ENCODE peak calls at places on chromosomes 5 and 9, in nine cellular contexts. One of them, this sample, is unnamed.
A peak's percentile ranks its signal among the peaks of the same experiment; 100 is the strongest.

GRCh38 chr9:127785933-127786772 is at the start of gene CDK9:
- DNase-seq in fibroblast of lung: peak; percentile 85
- DNase-seq in mammary epithelial cell: peak; percentile 84
- DNase-seq in skeletal muscle cell: peak; percentile 57
- DNase-seq in cardiac fibroblast: peak; percentile 94
- DNase-seq in heart left ventricle: peak; percentile 97
- DNase-seq in adrenal gland: peak; percentile 93
- DNase-seq in HFF-Myc: no peak
- DNase-seq in left ventricle myocardium inferior: peak; percentile 91
- DNase-seq in this sample: no peak

GRCh38 chr9:99445377-99445891 is 223.4 kb downstream of the SEC61B start:
- DNase-seq in fibroblast of lung: peak; percentile 93
- DNase-seq in mammary epithelial cell: peak; percentile 85
- DNase-seq in skeletal muscle cell: peak; percentile 95
- DNase-seq in cardiac fibroblast: peak; percentile 85
- DNase-seq in heart left ventricle: peak; percentile 69
- DNase-seq in adrenal gland: peak; percentile 6
- DNase-seq in HFF-Myc: peak; percentile 54
- DNase-seq in left ventricle myocardium inferior: peak; percentile 78
- DNase-seq in this sample: no peak

GRCh38 chr9:21551401-21551800 is 69.3 kb upstream of the IFNE start:
- DNase-seq in fibroblast of lung: peak; percentile 49
- DNase-seq in mammary epithelial cell: no peak
- DNase-seq in skeletal muscle cell: no peak
- DNase-seq in cardiac fibroblast: no peak
- DNase-seq in heart left ventricle: no peak
- DNase-seq in adrenal gland: no peak
- DNase-seq in HFF-Myc: no peak
- DNase-seq in left ventricle myocardium inferior: no peak
- DNase-seq in this sample: no peak

GRCh38 chr5:80665057-80665456 is 10.3 kb upstream of the DHFR start:
- DNase-seq in fibroblast of lung: peak; percentile 49
- DNase-seq in mammary epithelial cell: no peak
- DNase-seq in skeletal muscle cell: no peak
- DNase-seq in cardiac fibroblast: no peak
- DNase-seq in heart left ventricle: no peak
- DNase-seq in adrenal gland: no peak
- DNase-seq in HFF-Myc: no peak
- DNase-seq in left ventricle myocardium inferior: no peak
- DNase-seq in this sample: no peak

GRCh38 chr5:31963358-31963757 is 210.8 kb downstream of the GOLPH3 start:
- DNase-seq in fibroblast of lung: peak; percentile 36
- DNase-seq in mammary epithelial cell: no peak
- DNase-seq in skeletal muscle cell: no peak
- DNase-seq in cardiac fibroblast: no peak
- DNase-seq in heart left ventricle: no peak
- DNase-seq in adrenal gland: peak; percentile 3
- DNase-seq in HFF-Myc: no peak
- DNase-seq in left ventricle myocardium inferior: peak; percentile 30
- DNase-seq in this sample: no peak

GRCh38 chr9:116059466-116059865 is 94.1 kb upstream of the PAPPA start:
- DNase-seq in fibroblast of lung: no peak
- DNase-seq in mammary epithelial cell: no peak
- DNase-seq in skeletal muscle cell: peak; percentile 58
- DNase-seq in cardiac fibroblast: peak; percentile 80
- DNase-seq in heart left ventricle: no peak
- DNase-seq in adrenal gland: no peak
- DNase-seq in HFF-Myc: no peak
- DNase-seq in left ventricle myocardium inferior: no peak
- DNase-seq in this sample: no peak

GRCh38 chr9:26945591-26945990 is 1.5 kb downstream of the PLAA start:
- DNase-seq in fibroblast of lung: no peak
- DNase-seq in mammary epithelial cell: no peak
- DNase-seq in skeletal muscle cell: no peak
- DNase-seq in cardiac fibroblast: no peak
- DNase-seq in heart left ventricle: no peak
- DNase-seq in adrenal gland: no peak
- DNase-seq in HFF-Myc: no peak
- DNase-seq in left ventricle myocardium inferior: no peak
- DNase-seq in this sample: no peak

GRCh38 chr5:160657622-160658458 is 194.2 kb downstream of the ATP10B start:
- DNase-seq in fibroblast of lung: no peak
- DNase-seq in mammary epithelial cell: no peak
- DNase-seq in skeletal muscle cell: no peak
- DNase-seq in cardiac fibroblast: no peak
- DNase-seq in heart left ventricle: no peak
- DNase-seq in adrenal gland: no peak
- DNase-seq in HFF-Myc: no peak
- DNase-seq in left ventricle myocardium inferior: no peak
- DNase-seq in this sample: no peak

DNA sequence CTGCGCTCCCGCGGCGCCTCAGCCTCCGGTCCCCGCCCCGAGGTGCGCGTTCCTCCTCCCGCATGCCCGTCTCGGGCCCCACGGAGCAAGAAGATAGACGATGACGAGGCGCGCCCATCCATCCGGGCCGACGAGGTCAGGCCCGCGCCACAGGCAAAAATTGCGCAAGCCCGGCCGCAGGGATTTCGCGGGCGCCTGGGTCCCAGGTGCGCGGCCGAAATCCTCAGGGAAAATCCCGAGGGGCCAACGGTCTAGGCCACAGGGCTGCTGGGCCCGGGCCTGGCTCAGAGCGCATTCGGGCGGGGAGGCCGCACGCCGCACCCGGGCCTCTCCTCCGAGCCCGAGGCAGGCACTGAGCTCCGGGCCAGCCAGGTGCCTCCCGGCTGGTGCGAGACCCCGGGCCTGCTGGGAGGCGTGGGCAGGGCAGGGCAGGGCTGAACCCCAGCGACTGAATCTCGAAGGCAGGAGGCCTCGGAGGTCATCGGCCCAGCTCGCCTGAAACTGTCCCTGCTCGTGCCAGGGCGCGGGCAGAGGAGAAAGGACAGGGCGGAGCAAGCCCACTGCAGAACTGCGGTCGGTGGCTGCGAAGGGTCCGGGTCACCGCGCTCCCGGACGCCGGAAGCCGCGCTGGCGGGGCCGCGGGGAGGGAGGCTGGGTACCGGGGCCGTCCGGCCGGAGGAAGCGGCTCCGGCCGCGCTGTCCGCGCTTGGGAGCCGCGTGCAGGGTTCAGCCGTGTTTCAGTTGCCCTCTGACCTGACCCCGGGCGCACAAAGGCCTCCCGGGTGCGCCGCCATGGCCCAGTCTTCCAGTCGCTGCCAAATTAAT is 66.8 kb downstream of the FOXD1 start:
- DNase-seq in fibroblast of lung: no peak
- DNase-seq in mammary epithelial cell: no peak
- DNase-seq in skeletal muscle cell: no peak
- DNase-seq in cardiac fibroblast: no peak
- DNase-seq in heart left ventricle: no peak
- DNase-seq in adrenal gland: no peak
- DNase-seq in HFF-Myc: no peak
- DNase-seq in left ventricle myocardium inferior: no peak
- DNase-seq in this sample: no peak
- H3K4me3 ChIP-seq in fibroblast of lung: no peak overlapping the region
- H3K4me3 ChIP-seq in mammary epithelial cell: no peak overlapping the region
- H3K4me3 ChIP-seq in skeletal muscle cell: no peak overlapping the region
- H3K4me3 ChIP-seq in cardiac fibroblast: no peak overlapping the region
- H3K4me3 ChIP-seq in heart left ventricle: peak overlapping the region; percentile 30
- H3K4me3 ChIP-seq in adrenal gland: no peak overlapping the region
- H3K4me3 ChIP-seq in HFF-Myc: no peak overlapping the region
- H3K4me3 ChIP-seq in left ventricle myocardium inferior: peak overlapping the region; percentile 59
- H3K4me3 ChIP-seq in this sample: no peak overlapping the region

DNA sequence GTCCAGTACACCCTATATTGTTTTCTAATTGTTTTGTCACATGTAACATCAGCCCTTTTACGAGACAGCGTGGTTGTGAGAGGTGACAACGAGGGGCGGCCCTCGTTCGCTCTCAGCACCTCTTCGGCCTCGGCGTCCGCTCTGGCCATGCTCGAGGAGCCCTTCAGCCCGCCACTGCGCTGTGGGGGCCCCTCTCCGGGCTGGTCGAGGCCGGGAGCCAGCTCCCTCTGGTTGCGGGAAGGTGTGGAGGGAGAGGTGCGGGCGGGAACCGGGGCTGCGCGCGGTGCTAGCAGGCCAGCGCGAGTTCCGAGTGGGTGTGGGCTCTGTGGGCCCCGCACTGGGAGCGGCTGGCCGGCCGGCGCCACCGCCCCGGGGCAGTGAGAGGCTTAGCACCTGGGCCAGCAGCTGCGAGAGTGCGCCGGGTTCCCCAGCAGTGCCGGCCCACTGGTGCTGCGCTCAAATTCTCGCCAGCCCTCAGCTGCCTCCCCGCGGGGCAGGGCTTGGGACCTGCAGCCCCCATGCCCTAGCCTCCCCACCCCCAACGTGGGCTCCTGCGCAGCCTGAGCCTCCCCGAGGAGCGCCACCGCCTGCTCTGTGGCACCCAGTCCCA is 145.0 kb downstream of the PSAT1 start:
- DNase-seq in fibroblast of lung: no peak
- DNase-seq in mammary epithelial cell: no peak
- DNase-seq in skeletal muscle cell: no peak
- DNase-seq in cardiac fibroblast: no peak
- DNase-seq in heart left ventricle: no peak
- DNase-seq in adrenal gland: no peak
- DNase-seq in HFF-Myc: no peak
- DNase-seq in left ventricle myocardium inferior: no peak
- DNase-seq in this sample: no peak
- H3K4me3 ChIP-seq in fibroblast of lung: no peak overlapping the region
- H3K4me3 ChIP-seq in mammary epithelial cell: no peak overlapping the region
- H3K4me3 ChIP-seq in skeletal muscle cell: no peak overlapping the region
- H3K4me3 ChIP-seq in cardiac fibroblast: no peak overlapping the region
- H3K4me3 ChIP-seq in heart left ventricle: no peak overlapping the region
- H3K4me3 ChIP-seq in adrenal gland: no peak overlapping the region
- H3K4me3 ChIP-seq in HFF-Myc: no peak overlapping the region
- H3K4me3 ChIP-seq in left ventricle myocardium inferior: no peak overlapping the region
- H3K4me3 ChIP-seq in this sample: no peak overlapping the region

DNA sequence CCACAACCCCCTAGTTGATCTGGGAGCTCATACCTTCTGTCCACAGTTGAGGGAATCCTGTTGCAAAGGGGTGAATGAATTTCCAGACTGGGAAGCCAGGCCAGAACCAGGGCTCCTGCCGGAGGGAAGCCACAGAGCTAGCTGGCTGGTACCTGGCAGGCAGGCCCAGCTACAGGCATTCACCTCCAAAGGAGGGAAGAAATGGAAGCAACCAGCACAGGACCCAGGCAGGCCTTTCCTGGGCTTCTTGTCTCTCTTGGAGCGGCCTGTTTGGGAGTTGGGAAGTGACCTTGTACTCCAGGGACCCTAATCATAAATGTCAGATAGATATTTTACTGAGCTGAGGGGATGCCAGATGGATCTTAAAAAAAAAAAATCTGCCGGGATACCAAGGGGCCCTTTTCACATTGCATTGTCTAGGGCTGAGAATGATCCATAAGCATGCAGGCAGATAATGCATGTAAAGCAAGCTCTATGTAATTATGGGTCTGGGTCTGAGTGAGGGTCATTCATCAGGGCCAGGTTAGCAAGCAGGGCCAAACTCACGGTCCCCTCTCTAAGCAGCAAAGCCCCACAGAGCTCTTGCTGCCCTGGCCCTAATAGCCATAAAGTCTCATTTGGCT is 8.4 kb downstream of the NR2F1 start:
- DNase-seq in fibroblast of lung: no peak
- DNase-seq in mammary epithelial cell: no peak
- DNase-seq in skeletal muscle cell: no peak
- DNase-seq in cardiac fibroblast: no peak
- DNase-seq in heart left ventricle: no peak
- DNase-seq in adrenal gland: no peak
- DNase-seq in HFF-Myc: no peak
- DNase-seq in left ventricle myocardium inferior: no peak
- DNase-seq in this sample: no peak
- H3K4me3 ChIP-seq in fibroblast of lung: peak overlapping the region; percentile 75
- H3K4me3 ChIP-seq in mammary epithelial cell: no peak overlapping the region
- H3K4me3 ChIP-seq in skeletal muscle cell: no peak overlapping the region
- H3K4me3 ChIP-seq in cardiac fibroblast: no peak overlapping the region
- H3K4me3 ChIP-seq in heart left ventricle: no peak overlapping the region
- H3K4me3 ChIP-seq in adrenal gland: no peak overlapping the region
- H3K4me3 ChIP-seq in HFF-Myc: no peak overlapping the region
- H3K4me3 ChIP-seq in left ventricle myocardium inferior: no peak overlapping the region
- H3K4me3 ChIP-seq in this sample: no peak overlapping the region

GRCh38 chr5:108278285-108279240 is 103.3 kb downstream of the FBXL17 start:
- DNase-seq in fibroblast of lung: no peak
- DNase-seq in mammary epithelial cell: no peak
- DNase-seq in skeletal muscle cell: no peak
- DNase-seq in cardiac fibroblast: no peak
- DNase-seq in heart left ventricle: peak; percentile 43
- DNase-seq in adrenal gland: no peak
- DNase-seq in HFF-Myc: no peak
- DNase-seq in left ventricle myocardium inferior: peak; percentile 10
- DNase-seq in this sample: no peak

GRCh38 chr5:108276187-108276586 is 105.7 kb downstream of the FBXL17 start:
- DNase-seq in fibroblast of lung: no peak
- DNase-seq in mammary epithelial cell: no peak
- DNase-seq in skeletal muscle cell: no peak
- DNase-seq in cardiac fibroblast: no peak
- DNase-seq in heart left ventricle: no peak
- DNase-seq in adrenal gland: no peak
- DNase-seq in HFF-Myc: no peak
- DNase-seq in left ventricle myocardium inferior: no peak
- DNase-seq in this sample: no peak

GRCh38 chr5:108280248-108280647 is 101.7 kb downstream of the FBXL17 start:
- DNase-seq in fibroblast of lung: no peak
- DNase-seq in mammary epithelial cell: no peak
- DNase-seq in skeletal muscle cell: no peak
- DNase-seq in cardiac fibroblast: no peak
- DNase-seq in heart left ventricle: no peak
- DNase-seq in adrenal gland: no peak
- DNase-seq in HFF-Myc: no peak
- DNase-seq in left ventricle myocardium inferior: no peak
- DNase-seq in this sample: no peak

DNA sequence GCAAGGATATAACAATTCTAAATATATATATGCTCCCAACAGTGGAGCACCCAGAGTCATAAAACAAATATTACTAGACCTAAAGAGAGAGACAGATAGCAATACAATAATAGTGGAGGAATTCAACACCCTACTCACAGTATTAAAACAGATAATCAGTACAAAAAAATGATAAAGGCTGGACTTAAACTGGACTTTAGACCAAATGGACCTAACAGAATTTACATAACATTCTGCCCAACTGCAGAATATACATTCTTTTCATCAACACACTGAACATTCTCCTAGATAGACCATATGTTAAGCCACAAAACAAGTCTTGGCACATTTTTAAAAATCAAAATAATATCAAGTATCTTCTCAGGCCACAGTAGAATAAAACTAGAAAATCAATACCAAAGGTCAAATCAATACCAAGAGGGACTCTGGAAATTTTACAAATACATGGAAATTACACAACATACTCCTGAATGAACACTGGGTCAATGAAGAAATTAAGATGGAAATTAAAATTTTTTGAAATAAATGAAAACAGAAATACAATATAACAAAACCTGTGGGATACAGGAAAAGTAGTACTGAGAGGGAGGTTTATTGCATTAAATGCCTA is 100.8 kb downstream of the FBXL17 start:
- DNase-seq in fibroblast of lung: no peak
- DNase-seq in mammary epithelial cell: no peak
- DNase-seq in skeletal muscle cell: no peak
- DNase-seq in cardiac fibroblast: no peak
- DNase-seq in heart left ventricle: no peak
- DNase-seq in adrenal gland: no peak
- DNase-seq in HFF-Myc: no peak
- DNase-seq in left ventricle myocardium inferior: no peak
- DNase-seq in this sample: no peak
- H3K4me3 ChIP-seq in fibroblast of lung: no peak overlapping the region
- H3K4me3 ChIP-seq in mammary epithelial cell: no peak overlapping the region
- H3K4me3 ChIP-seq in skeletal muscle cell: no peak overlapping the region
- H3K4me3 ChIP-seq in cardiac fibroblast: no peak overlapping the region
- H3K4me3 ChIP-seq in heart left ventricle: no peak overlapping the region
- H3K4me3 ChIP-seq in adrenal gland: no peak overlapping the region
- H3K4me3 ChIP-seq in HFF-Myc: no peak overlapping the region
- H3K4me3 ChIP-seq in left ventricle myocardium inferior: no peak overlapping the region
- H3K4me3 ChIP-seq in this sample: no peak overlapping the region

GRCh38 chr5:171524461-171524860 is 105.0 kb downstream of the FGF18 start:
- DNase-seq in fibroblast of lung: no peak
- DNase-seq in mammary epithelial cell: no peak
- DNase-seq in skeletal muscle cell: no peak
- DNase-seq in cardiac fibroblast: peak; percentile 14
- DNase-seq in heart left ventricle: no peak
- DNase-seq in adrenal gland: no peak
- DNase-seq in HFF-Myc: no peak
- DNase-seq in left ventricle myocardium inferior: no peak
- DNase-seq in this sample: no peak
- H3K4me3 ChIP-seq in fibroblast of lung: no peak overlapping the region
- H3K4me3 ChIP-seq in mammary epithelial cell: no peak overlapping the region
- H3K4me3 ChIP-seq in skeletal muscle cell: no peak overlapping the region
- H3K4me3 ChIP-seq in cardiac fibroblast: no peak overlapping the region
- H3K4me3 ChIP-seq in heart left ventricle: no peak overlapping the region
- H3K4me3 ChIP-seq in adrenal gland: no peak overlapping the region
- H3K4me3 ChIP-seq in HFF-Myc: no peak overlapping the region
- H3K4me3 ChIP-seq in left ventricle myocardium inferior: no peak overlapping the region
- H3K4me3 ChIP-seq in this sample: no peak overlapping the region